ENCODE peak calls at places on chromosomes 5 and 9, in four cellular contexts. One of them, this sample, is unnamed.

GRCh38 chr5:124746252-124746915 is at the start of gene ZNF608:
- DNase-seq in B cell: no peak
- DNase-seq in cardiac fibroblast: peak
- DNase-seq in fibroblast of pulmonary artery: peak
- DNase-seq in this sample: no peak

GRCh38 chr9:112784020-112784788 is 33.6 kb downstream of the SNX30 start:
- DNase-seq in B cell: no peak
- DNase-seq in fibroblast of pulmonary artery: peak
- DNase-seq in cardiac fibroblast: peak
- DNase-seq in this sample: no peak

GRCh38 chr5:14706615-14707021 is 42.1 kb downstream of the OTULIN start:
- DNase-seq in cardiac fibroblast: peak
- DNase-seq in B cell: no peak
- DNase-seq in fibroblast of pulmonary artery: peak
- DNase-seq in this sample: peak

GRCh38 chr5:169289520-169289919 is 11.4 kb downstream of the SLIT3 start:
- DNase-seq in cardiac fibroblast: no peak
- DNase-seq in fibroblast of pulmonary artery: no peak
- DNase-seq in B cell: no peak
- DNase-seq in this sample: no peak

GRCh38 chr5:135319928-135320606 is 79.0 kb downstream of the MACROH2A1 start:
- DNase-seq in B cell: peak
- DNase-seq in fibroblast of pulmonary artery: no peak
- DNase-seq in cardiac fibroblast: no peak
- DNase-seq in this sample: no peak

GRCh38 chr9:71607571-71607970 is 160.7 kb downstream of the CEMIP2 start:
- DNase-seq in fibroblast of pulmonary artery: no peak
- DNase-seq in B cell: no peak
- DNase-seq in cardiac fibroblast: no peak
- DNase-seq in this sample: no peak

GRCh38 chr5:7330141-7330712 is 65.7 kb upstream of the ADCY2 start:
- DNase-seq in B cell: no peak
- DNase-seq in fibroblast of pulmonary artery: no peak
- DNase-seq in cardiac fibroblast: no peak
- DNase-seq in this sample: no peak

GRCh38 chr9:76989501-76989900 is 30.0 kb upstream of the FOXB2 start:
- DNase-seq in cardiac fibroblast: no peak
- DNase-seq in B cell: no peak
- DNase-seq in fibroblast of pulmonary artery: no peak
- DNase-seq in this sample: no peak

GRCh38 chr9:34510506-34511159 is 12.2 kb downstream of the ENHO start:
- DNase-seq in B cell: no peak
- DNase-seq in cardiac fibroblast: no peak
- DNase-seq in fibroblast of pulmonary artery: no peak
- DNase-seq in this sample: no peak

GRCh38 chr9:91089405-91090131 is 272.1 kb downstream of the AUH start:
- DNase-seq in cardiac fibroblast: peak
- DNase-seq in B cell: no peak
- DNase-seq in fibroblast of pulmonary artery: peak
- DNase-seq in this sample: peak

GRCh38 chr9:123741214-123741613 is 188.7 kb downstream of the DENND1A start:
- DNase-seq in B cell: no peak
- DNase-seq in cardiac fibroblast: no peak
- DNase-seq in fibroblast of pulmonary artery: no peak
- DNase-seq in this sample: no peak

GRCh38 chr5:156893517-156893916 is 43.4 kb downstream of the PPP1R2B start:
- DNase-seq in B cell: no peak
- DNase-seq in fibroblast of pulmonary artery: no peak
- DNase-seq in cardiac fibroblast: no peak
- DNase-seq in this sample: no peak

GRCh38 chr9:92171281-92171680 is 56.1 kb upstream of the SPTLC1 start:
- DNase-seq in cardiac fibroblast: no peak
- DNase-seq in B cell: no peak
- DNase-seq in fibroblast of pulmonary artery: no peak
- DNase-seq in this sample: no peak

GRCh38 chr5:53170748-53171349 is 61.3 kb upstream of the MOCS2 start:
- DNase-seq in cardiac fibroblast: peak
- DNase-seq in fibroblast of pulmonary artery: peak
- DNase-seq in B cell: no peak
- DNase-seq in this sample: peak

GRCh38 chr9:68802525-68803015 is 97.5 kb downstream of the PIP5K1B start:
- DNase-seq in fibroblast of pulmonary artery: no peak
- DNase-seq in cardiac fibroblast: no peak
- DNase-seq in B cell: peak
- DNase-seq in this sample: peak

GRCh38 chr5:39760385-39761198 is 335.8 kb upstream of the DAB2 start:
- DNase-seq in fibroblast of pulmonary artery: peak
- DNase-seq in cardiac fibroblast: peak
- DNase-seq in B cell: no peak
- DNase-seq in this sample: no peak

GRCh38 chr9:136496181-136496580 is 13.3 kb upstream of the SEC16A start:
- DNase-seq in fibroblast of pulmonary artery: no peak
- DNase-seq in B cell: no peak
- DNase-seq in cardiac fibroblast: no peak
- DNase-seq in this sample: no peak

GRCh38 chr5:173204185-173204979 is 30.6 kb downstream of the NKX2-5 start:
- DNase-seq in cardiac fibroblast: peak
- DNase-seq in B cell: no peak
- DNase-seq in fibroblast of pulmonary artery: peak
- DNase-seq in this sample: peak

GRCh38 chr9:94860678-94861588 is 134.4 kb downstream of the AOPEP start:
- DNase-seq in cardiac fibroblast: peak
- DNase-seq in fibroblast of pulmonary artery: no peak
- DNase-seq in B cell: peak
- DNase-seq in this sample: peak

GRCh38 chr5:145178667-145179523 is 656.2 kb downstream of the PRELID2 start:
- DNase-seq in B cell: no peak
- DNase-seq in fibroblast of pulmonary artery: peak
- DNase-seq in cardiac fibroblast: peak
- DNase-seq in this sample: no peak

GRCh38 chr5:38546691-38547146 is 9.7 kb downstream of the LIFR start:
- DNase-seq in cardiac fibroblast: peak
- DNase-seq in fibroblast of pulmonary artery: no peak
- DNase-seq in B cell: no peak
- DNase-seq in this sample: no peak

GRCh38 chr9:21777701-21778100 is 24.7 kb upstream of the MTAP start:
- DNase-seq in B cell: no peak
- DNase-seq in cardiac fibroblast: peak
- DNase-seq in fibroblast of pulmonary artery: peak
- DNase-seq in this sample: no peak

GRCh38 chr9:135748676-135749075 is 46.7 kb downstream of the KCNT1 start:
- DNase-seq in cardiac fibroblast: no peak
- DNase-seq in fibroblast of pulmonary artery: no peak
- DNase-seq in B cell: no peak
- DNase-seq in this sample: no peak

GRCh38 chr5:81020478-81021167 is 60.5 kb downstream of the RASGRF2 start:
- DNase-seq in fibroblast of pulmonary artery: no peak
- DNase-seq in cardiac fibroblast: peak
- DNase-seq in B cell: no peak
- DNase-seq in this sample: no peak

GRCh38 chr9:10704720-10705119 is 91.9 kb upstream of the PTPRD start:
- DNase-seq in B cell: no peak
- DNase-seq in cardiac fibroblast: no peak
- DNase-seq in fibroblast of pulmonary artery: peak
- DNase-seq in this sample: no peak

GRCh38 chr5:131156971-131157370 is 8.1 kb downstream of the HINT1 start:
- DNase-seq in fibroblast of pulmonary artery: no peak
- DNase-seq in cardiac fibroblast: no peak
- DNase-seq in B cell: no peak
- DNase-seq in this sample: no peak

GRCh38 chr5:139637438-139638089 is 10.6 kb upstream of the CXXC5 start:
- DNase-seq in cardiac fibroblast: peak
- DNase-seq in B cell: peak
- DNase-seq in fibroblast of pulmonary artery: peak
- DNase-seq in this sample: peak
- TF ChIP-seq CTCF in cardiac fibroblast: no peak
- TF ChIP-seq CTCF in B cell: peak
- TF ChIP-seq CTCF in fibroblast of pulmonary artery: no peak
- TF ChIP-seq CTCF in this sample: no peak

GRCh38 chr5:151742870-151743294 is 15.5 kb downstream of the ATOX1 start:
- DNase-seq in fibroblast of pulmonary artery: peak
- DNase-seq in cardiac fibroblast: peak
- DNase-seq in B cell: no peak
- DNase-seq in this sample: no peak
- TF ChIP-seq CTCF in fibroblast of pulmonary artery: peak
- TF ChIP-seq CTCF in cardiac fibroblast: peak
- TF ChIP-seq CTCF in B cell: no peak
- TF ChIP-seq CTCF in this sample: no peak

DNA sequence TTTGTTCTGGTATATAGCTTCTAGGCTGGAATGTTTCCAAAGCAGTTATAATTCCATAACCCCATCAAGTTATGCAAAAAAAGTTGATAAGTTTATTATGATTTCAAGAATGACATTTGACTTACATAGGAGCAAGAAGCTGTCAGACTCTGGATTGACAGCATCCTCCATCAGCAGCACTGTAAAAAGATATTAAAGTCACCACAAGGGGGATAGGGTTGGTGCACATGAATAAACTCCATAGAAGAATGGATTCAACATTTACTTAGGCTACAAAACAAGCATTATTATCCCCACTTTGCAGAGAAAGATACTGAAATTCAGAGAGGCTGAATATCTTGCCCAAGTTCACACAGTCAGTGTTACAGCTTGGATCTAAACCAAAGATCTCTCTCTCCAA is 208.9 kb upstream of the SLC30A5 start:
- DNase-seq in fibroblast of pulmonary artery: peak
- DNase-seq in cardiac fibroblast: peak
- DNase-seq in B cell: no peak
- DNase-seq in this sample: no peak
- TF ChIP-seq CTCF in fibroblast of pulmonary artery: peak
- TF ChIP-seq CTCF in cardiac fibroblast: peak
- TF ChIP-seq CTCF in B cell: peak
- TF ChIP-seq CTCF in this sample: peak

DNA sequence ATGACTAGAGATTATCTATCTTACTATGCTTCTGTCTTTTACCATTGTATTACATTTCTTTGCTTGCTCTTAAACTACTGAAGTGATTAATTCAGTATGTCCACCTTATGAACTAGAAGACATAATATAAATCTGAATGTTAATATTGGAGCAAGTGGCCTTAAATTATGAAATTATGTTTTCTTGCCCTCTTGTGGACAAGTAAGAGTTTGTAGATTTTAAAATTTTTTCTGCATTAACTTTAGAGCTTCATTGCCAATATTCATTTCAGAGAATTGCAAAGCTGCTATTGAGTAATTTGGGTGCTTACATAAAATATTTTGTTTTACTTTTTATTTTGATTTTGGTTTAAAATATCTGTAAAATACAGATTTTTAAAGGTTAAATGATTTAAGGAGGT is 55.3 kb downstream of the RANBP17 start:
- DNase-seq in fibroblast of pulmonary artery: peak
- DNase-seq in cardiac fibroblast: peak
- DNase-seq in B cell: no peak
- DNase-seq in this sample: no peak
- TF ChIP-seq CTCF in fibroblast of pulmonary artery: peak
- TF ChIP-seq CTCF in cardiac fibroblast: peak
- TF ChIP-seq CTCF in B cell: no peak
- TF ChIP-seq CTCF in this sample: no peak

GRCh38 chr9:97284798-97285197 is 22.7 kb upstream of the CCDC180 start:
- DNase-seq in B cell: no peak
- DNase-seq in cardiac fibroblast: peak
- DNase-seq in fibroblast of pulmonary artery: no peak
- DNase-seq in this sample: no peak
- TF ChIP-seq CTCF in B cell: no peak
- TF ChIP-seq CTCF in cardiac fibroblast: peak
- TF ChIP-seq CTCF in fibroblast of pulmonary artery: no peak
- TF ChIP-seq CTCF in this sample: peak

DNA sequence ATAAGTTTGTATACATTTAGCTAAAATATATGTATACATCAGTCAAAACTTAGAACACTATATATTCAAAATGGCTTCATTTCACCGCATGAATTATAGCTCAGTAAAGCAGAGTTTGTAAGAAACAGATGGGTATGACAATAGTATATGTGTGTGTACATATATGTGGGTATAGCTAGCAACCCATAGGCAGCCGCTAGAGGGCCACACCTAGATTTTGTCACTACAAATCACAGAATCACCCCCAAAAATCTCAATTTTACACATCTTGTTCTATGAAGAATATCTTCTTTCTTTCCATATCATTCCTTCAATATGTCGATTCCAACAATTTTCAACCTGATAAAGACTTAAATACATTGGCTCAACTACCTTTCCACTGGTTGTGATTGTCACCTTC is 357.8 kb upstream of the CCNG1 start:
- DNase-seq in B cell: no peak
- DNase-seq in fibroblast of pulmonary artery: no peak
- DNase-seq in cardiac fibroblast: peak
- DNase-seq in this sample: peak
- TF ChIP-seq CTCF in B cell: no peak
- TF ChIP-seq CTCF in fibroblast of pulmonary artery: no peak
- TF ChIP-seq CTCF in cardiac fibroblast: peak
- TF ChIP-seq CTCF in this sample: no peak

DNA sequence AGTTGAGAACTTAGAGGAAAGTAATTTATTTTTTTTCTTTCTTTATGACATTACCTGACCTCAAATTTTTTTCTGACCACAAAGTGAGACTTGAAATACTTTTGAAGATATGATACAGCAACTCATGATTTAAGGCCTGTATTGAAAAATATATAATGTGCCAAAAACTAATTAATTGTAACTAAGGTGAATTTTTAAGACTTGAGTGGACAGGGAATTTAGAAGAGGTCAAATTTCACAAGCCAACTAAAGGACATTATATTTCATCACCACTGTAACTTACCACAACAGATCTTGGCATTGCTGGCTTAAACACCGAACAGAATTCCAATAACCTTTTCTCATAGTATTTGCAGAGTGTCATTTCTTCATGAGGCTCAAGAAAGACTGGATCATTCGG is 1.8 kb downstream of the CCNH start:
- DNase-seq in B cell: no peak
- DNase-seq in cardiac fibroblast: peak
- DNase-seq in fibroblast of pulmonary artery: peak
- DNase-seq in this sample: no peak
- TF ChIP-seq CTCF in B cell: no peak
- TF ChIP-seq CTCF in cardiac fibroblast: no peak
- TF ChIP-seq CTCF in fibroblast of pulmonary artery: no peak
- TF ChIP-seq CTCF in this sample: no peak

GRCh38 chr5:140157032-140157781 is 17.8 kb upstream of the CYSTM1 start:
- DNase-seq in fibroblast of pulmonary artery: peak
- DNase-seq in B cell: peak
- DNase-seq in cardiac fibroblast: peak
- DNase-seq in this sample: peak
- TF ChIP-seq CTCF in fibroblast of pulmonary artery: peak
- TF ChIP-seq CTCF in B cell: peak
- TF ChIP-seq CTCF in cardiac fibroblast: peak
- TF ChIP-seq CTCF in this sample: peak

GRCh38 chr9:503881-504852 is 289.5 kb downstream of the DOCK8 start:
- DNase-seq in cardiac fibroblast: peak
- DNase-seq in fibroblast of pulmonary artery: peak
- DNase-seq in B cell: peak
- DNase-seq in this sample: peak
- TF ChIP-seq CTCF in cardiac fibroblast: no peak
- TF ChIP-seq CTCF in fibroblast of pulmonary artery: no peak
- TF ChIP-seq CTCF in B cell: peak
- TF ChIP-seq CTCF in this sample: no peak

This sample was measured in activated CD8-positive, alpha-beta T cell treated with anti-CD3 and anti-CD28 coated beads for 36 hours.